ENCODE peak calls at places on chromosomes 1 and 21, in four cellular contexts. One of them, this sample, is unnamed.

GRCh38 chr1:35768350-35769187 is 1.2 kb downstream of the CLSPN start:
- DNase-seq in activated CD4-positive, alpha-beta T cell treated with anti-CD3 and anti-CD28 coated beads, Interleukin-2, amount 10 ng/mL, durations not matched to agents 7 days and 5 days: no peak
- DNase-seq in left cardiac atrium: no peak
- DNase-seq in heart right ventricle: no peak
- DNase-seq in this sample: no peak

GRCh38 chr1:233248014-233248413 is 47.5 kb downstream of the PCNX2 start:
- DNase-seq in activated CD4-positive, alpha-beta T cell treated with anti-CD3 and anti-CD28 coated beads, Interleukin-2, amount 10 ng/mL, durations not matched to agents 7 days and 5 days: no peak
- DNase-seq in left cardiac atrium: no peak
- DNase-seq in heart right ventricle: no peak
- DNase-seq in this sample: no peak

GRCh38 chr1:28986296-28986910 is 72.0 kb downstream of the EPB41 start:
- DNase-seq in activated CD4-positive, alpha-beta T cell treated with anti-CD3 and anti-CD28 coated beads, Interleukin-2, amount 10 ng/mL, durations not matched to agents 7 days and 5 days: no peak
- DNase-seq in left cardiac atrium: no peak
- DNase-seq in heart right ventricle: no peak
- DNase-seq in this sample: no peak

GRCh38 chr21:26067836-26068401 is 102.7 kb downstream of the APP start:
- DNase-seq in activated CD4-positive, alpha-beta T cell treated with anti-CD3 and anti-CD28 coated beads, Interleukin-2, amount 10 ng/mL, durations not matched to agents 7 days and 5 days: no peak
- DNase-seq in left cardiac atrium: no peak
- DNase-seq in heart right ventricle: no peak
- DNase-seq in this sample: no peak

GRCh38 chr1:174262747-174263241 is 103.5 kb downstream of the RABGAP1L start:
- DNase-seq in activated CD4-positive, alpha-beta T cell treated with anti-CD3 and anti-CD28 coated beads, Interleukin-2, amount 10 ng/mL, durations not matched to agents 7 days and 5 days: peak; percentile 23
- DNase-seq in left cardiac atrium: no peak
- DNase-seq in heart right ventricle: no peak
- DNase-seq in this sample: no peak

GRCh38 chr1:176033474-176033873 is 173.6 kb downstream of the COP1 start:
- DNase-seq in activated CD4-positive, alpha-beta T cell treated with anti-CD3 and anti-CD28 coated beads, Interleukin-2, amount 10 ng/mL, durations not matched to agents 7 days and 5 days: no peak
- DNase-seq in left cardiac atrium: no peak
- DNase-seq in heart right ventricle: no peak
- DNase-seq in this sample: no peak

GRCh38 chr1:244049142-244049968 is 1.7 kb upstream of the ZBTB18 start:
- DNase-seq in activated CD4-positive, alpha-beta T cell treated with anti-CD3 and anti-CD28 coated beads, Interleukin-2, amount 10 ng/mL, durations not matched to agents 7 days and 5 days: peak; percentile 49
- DNase-seq in left cardiac atrium: peak; percentile 45
- DNase-seq in heart right ventricle: peak; percentile 31
- DNase-seq in this sample: peak; percentile 41

GRCh38 chr1:2862441-2863148 is 61.1 kb upstream of the TTC34 start:
- DNase-seq in activated CD4-positive, alpha-beta T cell treated with anti-CD3 and anti-CD28 coated beads, Interleukin-2, amount 10 ng/mL, durations not matched to agents 7 days and 5 days: no peak
- DNase-seq in left cardiac atrium: peak; percentile 13
- DNase-seq in heart right ventricle: no peak
- DNase-seq in this sample: no peak

GRCh38 chr1:201990427-201990826 is 8.0 kb downstream of the RNPEP start:
- DNase-seq in activated CD4-positive, alpha-beta T cell treated with anti-CD3 and anti-CD28 coated beads, Interleukin-2, amount 10 ng/mL, durations not matched to agents 7 days and 5 days: no peak
- DNase-seq in left cardiac atrium: peak; percentile 40
- DNase-seq in heart right ventricle: peak; percentile 72
- DNase-seq in this sample: no peak

GRCh38 chr1:10494754-10495474 is 20.2 kb downstream of the PEX14 start:
- DNase-seq in activated CD4-positive, alpha-beta T cell treated with anti-CD3 and anti-CD28 coated beads, Interleukin-2, amount 10 ng/mL, durations not matched to agents 7 days and 5 days: peak; percentile 84
- DNase-seq in left cardiac atrium: peak; percentile 70
- DNase-seq in heart right ventricle: peak; percentile 65
- DNase-seq in this sample: peak; percentile 69

GRCh38 chr1:56533621-56534020 is 45.7 kb downstream of the PLPP3 start:
- DNase-seq in activated CD4-positive, alpha-beta T cell treated with anti-CD3 and anti-CD28 coated beads, Interleukin-2, amount 10 ng/mL, durations not matched to agents 7 days and 5 days: no peak
- DNase-seq in left cardiac atrium: no peak
- DNase-seq in heart right ventricle: no peak
- DNase-seq in this sample: no peak

GRCh38 chr1:229563701-229564100 is 5.2 kb upstream of the ABCB10 start:
- DNase-seq in activated CD4-positive, alpha-beta T cell treated with anti-CD3 and anti-CD28 coated beads, Interleukin-2, amount 10 ng/mL, durations not matched to agents 7 days and 5 days: no peak
- DNase-seq in left cardiac atrium: no peak
- DNase-seq in heart right ventricle: peak; percentile 66
- DNase-seq in this sample: no peak

GRCh38 chr1:36513676-36514473 is 31.2 kb upstream of the CSF3R start:
- DNase-seq in activated CD4-positive, alpha-beta T cell treated with anti-CD3 and anti-CD28 coated beads, Interleukin-2, amount 10 ng/mL, durations not matched to agents 7 days and 5 days: no peak
- DNase-seq in left cardiac atrium: no peak
- DNase-seq in heart right ventricle: no peak
- DNase-seq in this sample: no peak

GRCh38 chr1:113980120-113980519 is 846 bp downstream of the OLFML3 start:
- DNase-seq in activated CD4-positive, alpha-beta T cell treated with anti-CD3 and anti-CD28 coated beads, Interleukin-2, amount 10 ng/mL, durations not matched to agents 7 days and 5 days: no peak
- DNase-seq in left cardiac atrium: peak; percentile 56
- DNase-seq in heart right ventricle: peak; percentile 54
- DNase-seq in this sample: peak; percentile 24

GRCh38 chr21:38140192-38140905 is 116.4 kb upstream of the KCNJ15 start:
- DNase-seq in activated CD4-positive, alpha-beta T cell treated with anti-CD3 and anti-CD28 coated beads, Interleukin-2, amount 10 ng/mL, durations not matched to agents 7 days and 5 days: no peak
- DNase-seq in left cardiac atrium: peak; percentile 57
- DNase-seq in heart right ventricle: peak; percentile 13
- DNase-seq in this sample: no peak

GRCh38 chr1:78649628-78650027 is at the start of gene IFI44:
- DNase-seq in activated CD4-positive, alpha-beta T cell treated with anti-CD3 and anti-CD28 coated beads, Interleukin-2, amount 10 ng/mL, durations not matched to agents 7 days and 5 days: peak; percentile 83
- DNase-seq in left cardiac atrium: peak; percentile 91
- DNase-seq in heart right ventricle: peak; percentile 92
- DNase-seq in this sample: peak; percentile 75

GRCh38 chr1:68975534-68975933 is 478.7 kb upstream of the DEPDC1 start:
- DNase-seq in activated CD4-positive, alpha-beta T cell treated with anti-CD3 and anti-CD28 coated beads, Interleukin-2, amount 10 ng/mL, durations not matched to agents 7 days and 5 days: no peak
- DNase-seq in left cardiac atrium: no peak
- DNase-seq in heart right ventricle: no peak
- DNase-seq in this sample: no peak

GRCh38 chr21:42155045-42155855 is 63.7 kb upstream of the ABCG1 start:
- DNase-seq in activated CD4-positive, alpha-beta T cell treated with anti-CD3 and anti-CD28 coated beads, Interleukin-2, amount 10 ng/mL, durations not matched to agents 7 days and 5 days: no peak
- DNase-seq in left cardiac atrium: no peak
- DNase-seq in heart right ventricle: no peak
- DNase-seq in this sample: no peak

GRCh38 chr1:184892116-184892515 is 82.2 kb downstream of the NIBAN1 start:
- DNase-seq in activated CD4-positive, alpha-beta T cell treated with anti-CD3 and anti-CD28 coated beads, Interleukin-2, amount 10 ng/mL, durations not matched to agents 7 days and 5 days: peak; percentile 12
- DNase-seq in left cardiac atrium: no peak
- DNase-seq in heart right ventricle: no peak
- DNase-seq in this sample: no peak

GRCh38 chr1:117051224-117052064 is 8.7 kb upstream of the TTF2 start:
- DNase-seq in activated CD4-positive, alpha-beta T cell treated with anti-CD3 and anti-CD28 coated beads, Interleukin-2, amount 10 ng/mL, durations not matched to agents 7 days and 5 days: peak; percentile 41
- DNase-seq in left cardiac atrium: no peak
- DNase-seq in heart right ventricle: no peak
- DNase-seq in this sample: no peak

GRCh38 chr1:8075511-8076051 is 49.5 kb upstream of the ERRFI1 start:
- DNase-seq in activated CD4-positive, alpha-beta T cell treated with anti-CD3 and anti-CD28 coated beads, Interleukin-2, amount 10 ng/mL, durations not matched to agents 7 days and 5 days: no peak
- DNase-seq in left cardiac atrium: no peak
- DNase-seq in heart right ventricle: no peak
- DNase-seq in this sample: no peak

GRCh38 chr1:22326372-22326915 is 125.2 kb upstream of the ZBTB40 start:
- DNase-seq in activated CD4-positive, alpha-beta T cell treated with anti-CD3 and anti-CD28 coated beads, Interleukin-2, amount 10 ng/mL, durations not matched to agents 7 days and 5 days: no peak
- DNase-seq in left cardiac atrium: no peak
- DNase-seq in heart right ventricle: no peak
- DNase-seq in this sample: peak; percentile 22

GRCh38 chr1:22076346-22076745 is 23.8 kb downstream of the CDC42 start:
- DNase-seq in activated CD4-positive, alpha-beta T cell treated with anti-CD3 and anti-CD28 coated beads, Interleukin-2, amount 10 ng/mL, durations not matched to agents 7 days and 5 days: no peak
- DNase-seq in left cardiac atrium: no peak
- DNase-seq in heart right ventricle: no peak
- DNase-seq in this sample: no peak

GRCh38 chr1:156480411-156481192 is 20.0 kb downstream of the MEF2D start:
- DNase-seq in activated CD4-positive, alpha-beta T cell treated with anti-CD3 and anti-CD28 coated beads, Interleukin-2, amount 10 ng/mL, durations not matched to agents 7 days and 5 days: peak; percentile 85
- DNase-seq in left cardiac atrium: peak; percentile 71
- DNase-seq in heart right ventricle: peak; percentile 71
- DNase-seq in this sample: no peak

GRCh38 chr1:151839457-151840409 is at the start of gene C2CD4D:
- DNase-seq in activated CD4-positive, alpha-beta T cell treated with anti-CD3 and anti-CD28 coated beads, Interleukin-2, amount 10 ng/mL, durations not matched to agents 7 days and 5 days: peak; percentile 72
- DNase-seq in left cardiac atrium: peak; percentile 56
- DNase-seq in heart right ventricle: no peak
- DNase-seq in this sample: peak; percentile 67

GRCh38 chr1:7250826-7251800 is 465.9 kb downstream of the CAMTA1 start:
- DNase-seq in activated CD4-positive, alpha-beta T cell treated with anti-CD3 and anti-CD28 coated beads, Interleukin-2, amount 10 ng/mL, durations not matched to agents 7 days and 5 days: no peak
- DNase-seq in left cardiac atrium: no peak
- DNase-seq in heart right ventricle: no peak
- DNase-seq in this sample: no peak

GRCh38 chr1:184974086-184974836 is at the start of gene NIBAN1:
- DNase-seq in activated CD4-positive, alpha-beta T cell treated with anti-CD3 and anti-CD28 coated beads, Interleukin-2, amount 10 ng/mL, durations not matched to agents 7 days and 5 days: peak; percentile 71
- DNase-seq in left cardiac atrium: peak; percentile 80
- DNase-seq in heart right ventricle: peak; percentile 76
- DNase-seq in this sample: peak; percentile 70

GRCh38 chr1:172254521-172255222 is 165.8 kb upstream of the C1orf105 start:
- DNase-seq in activated CD4-positive, alpha-beta T cell treated with anti-CD3 and anti-CD28 coated beads, Interleukin-2, amount 10 ng/mL, durations not matched to agents 7 days and 5 days: no peak
- DNase-seq in left cardiac atrium: no peak
- DNase-seq in heart right ventricle: no peak
- DNase-seq in this sample: no peak

GRCh38 chr1:27000817-27001460 is 7.4 kb downstream of the TRNP1 start:
- DNase-seq in activated CD4-positive, alpha-beta T cell treated with anti-CD3 and anti-CD28 coated beads, Interleukin-2, amount 10 ng/mL, durations not matched to agents 7 days and 5 days: no peak
- DNase-seq in left cardiac atrium: no peak
- DNase-seq in heart right ventricle: no peak
- DNase-seq in this sample: no peak

This sample was measured in SJSA1.